ENCODE peak calls at places on chromosomes 7 and 10, in ten cellular contexts. One of them, this sample, is unnamed.

GRCh38 chr7:104946338-104946737 is 67.7 kb upstream of the KMT2E start:
- DNase-seq in ascending aorta: no peak
- DNase-seq in IMR-90: no peak
- DNase-seq in HFFc6: no peak
- DNase-seq in RWPE1: no peak
- DNase-seq in heart right ventricle: no peak
- DNase-seq in MM.1S: no peak
- DNase-seq in OCI-LY7: no peak
- DNase-seq in A549: no peak
- DNase-seq in neural crest cell: no peak
- DNase-seq in this sample: no peak

GRCh38 chr10:44581996-44582395 is 197.1 kb upstream of the CXCL12 start:
- DNase-seq in ascending aorta: no peak
- DNase-seq in IMR-90: no peak
- DNase-seq in HFFc6: peak
- DNase-seq in RWPE1: no peak
- DNase-seq in heart right ventricle: no peak
- DNase-seq in MM.1S: no peak
- DNase-seq in OCI-LY7: no peak
- DNase-seq in A549: no peak
- DNase-seq in neural crest cell: no peak
- DNase-seq in this sample: no peak

GRCh38 chr10:123897146-123897545 is 5.5 kb upstream of the CPXM2 start:
- DNase-seq in ascending aorta: no peak
- DNase-seq in IMR-90: no peak
- DNase-seq in HFFc6: no peak
- DNase-seq in RWPE1: no peak
- DNase-seq in heart right ventricle: no peak
- DNase-seq in MM.1S: no peak
- DNase-seq in OCI-LY7: peak
- DNase-seq in A549: no peak
- DNase-seq in neural crest cell: no peak
- DNase-seq in this sample: no peak

GRCh38 chr10:87546971-87547413 is 42.3 kb downstream of the MINPP1 start:
- DNase-seq in ascending aorta: no peak
- DNase-seq in IMR-90: no peak
- DNase-seq in HFFc6: peak
- DNase-seq in RWPE1: no peak
- DNase-seq in heart right ventricle: no peak
- DNase-seq in MM.1S: no peak
- DNase-seq in OCI-LY7: no peak
- DNase-seq in A549: no peak
- DNase-seq in neural crest cell: no peak
- DNase-seq in this sample: no peak

GRCh38 chr10:27494116-27494515 is 10.0 kb upstream of the RAB18 start:
- DNase-seq in ascending aorta: no peak
- DNase-seq in IMR-90: no peak
- DNase-seq in HFFc6: no peak
- DNase-seq in RWPE1: no peak
- DNase-seq in heart right ventricle: no peak
- DNase-seq in MM.1S: no peak
- DNase-seq in OCI-LY7: no peak
- DNase-seq in A549: no peak
- DNase-seq in neural crest cell: no peak
- DNase-seq in this sample: no peak

GRCh38 chr10:83182076-83182475 is 957.2 kb upstream of the GHITM start:
- DNase-seq in ascending aorta: no peak
- DNase-seq in IMR-90: no peak
- DNase-seq in HFFc6: no peak
- DNase-seq in RWPE1: no peak
- DNase-seq in heart right ventricle: no peak
- DNase-seq in MM.1S: no peak
- DNase-seq in OCI-LY7: no peak
- DNase-seq in A549: no peak
- DNase-seq in neural crest cell: no peak
- DNase-seq in this sample: no peak

GRCh38 chr7:97116308-97116707 is 1.2 kb upstream of the SDHAF3 start:
- DNase-seq in ascending aorta: no peak
- DNase-seq in IMR-90: no peak
- DNase-seq in HFFc6: peak
- DNase-seq in RWPE1: no peak
- DNase-seq in heart right ventricle: peak
- DNase-seq in MM.1S: no peak
- DNase-seq in OCI-LY7: peak
- DNase-seq in A549: no peak
- DNase-seq in neural crest cell: no peak
- DNase-seq in this sample: no peak

GRCh38 chr7:139011373-139011772 is 24.5 kb downstream of the ZC3HAV1L start:
- DNase-seq in ascending aorta: no peak
- DNase-seq in IMR-90: no peak
- DNase-seq in HFFc6: no peak
- DNase-seq in RWPE1: no peak
- DNase-seq in heart right ventricle: no peak
- DNase-seq in MM.1S: no peak
- DNase-seq in OCI-LY7: no peak
- DNase-seq in A549: no peak
- DNase-seq in neural crest cell: no peak
- DNase-seq in this sample: no peak

GRCh38 chr7:131961281-131961680 is 404.9 kb upstream of the PODXL start:
- DNase-seq in ascending aorta: no peak
- DNase-seq in IMR-90: no peak
- DNase-seq in HFFc6: no peak
- DNase-seq in RWPE1: no peak
- DNase-seq in heart right ventricle: no peak
- DNase-seq in MM.1S: no peak
- DNase-seq in OCI-LY7: no peak
- DNase-seq in A549: no peak
- DNase-seq in neural crest cell: no peak
- DNase-seq in this sample: no peak

GRCh38 chr7:4830176-4830575 is 31.7 kb downstream of the PAPOLB start:
- DNase-seq in ascending aorta: no peak
- DNase-seq in IMR-90: peak
- DNase-seq in HFFc6: peak
- DNase-seq in RWPE1: no peak
- DNase-seq in heart right ventricle: peak
- DNase-seq in MM.1S: no peak
- DNase-seq in OCI-LY7: peak
- DNase-seq in A549: peak
- DNase-seq in neural crest cell: peak
- DNase-seq in this sample: peak

DNA sequence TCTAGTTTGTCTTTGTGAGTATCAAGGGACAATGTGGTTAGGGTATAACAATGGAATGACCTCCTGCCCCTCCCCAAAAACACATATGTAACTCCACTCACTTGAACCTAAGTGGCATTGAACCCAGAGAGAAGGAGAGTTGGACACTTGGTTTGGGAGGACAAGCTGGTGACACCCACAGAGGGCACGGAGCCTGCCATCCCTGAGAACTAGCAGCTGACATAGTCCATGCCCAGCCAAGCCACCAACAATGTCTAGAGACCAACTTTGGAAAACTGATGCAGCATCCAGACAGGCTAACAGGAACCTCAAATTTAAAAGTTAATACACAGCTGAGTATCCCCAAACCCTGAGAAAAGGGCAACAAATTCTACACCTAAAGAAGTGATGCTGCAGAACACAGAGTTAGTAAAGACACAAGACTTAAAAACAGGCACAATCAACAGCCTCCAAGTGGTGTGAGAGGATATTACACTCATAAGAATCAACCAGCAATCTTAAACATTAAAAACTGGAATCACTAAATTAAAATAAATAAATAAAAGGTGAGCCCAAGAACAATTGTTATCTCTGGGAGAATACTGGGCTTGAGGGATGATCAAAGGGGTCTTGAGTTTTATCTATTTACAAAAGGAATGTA is 27.2 kb downstream of the NUDCD3 start:
- DNase-seq in ascending aorta: no peak
- DNase-seq in IMR-90: no peak
- DNase-seq in HFFc6: no peak
- DNase-seq in RWPE1: no peak
- DNase-seq in heart right ventricle: no peak
- DNase-seq in MM.1S: no peak
- DNase-seq in OCI-LY7: peak
- DNase-seq in A549: peak
- DNase-seq in neural crest cell: no peak
- DNase-seq in this sample: no peak
- TF ChIP-seq CTCF in ascending aorta: no peak
- TF ChIP-seq CTCF in IMR-90: peak
- TF ChIP-seq CTCF in HFFc6: peak
- TF ChIP-seq CTCF in RWPE1: peak
- TF ChIP-seq CTCF in heart right ventricle: no peak
- TF ChIP-seq CTCF in MM.1S: peak
- TF ChIP-seq CTCF in OCI-LY7: peak
- TF ChIP-seq CTCF in A549: peak
- TF ChIP-seq CTCF in neural crest cell: peak
- TF ChIP-seq CTCF in this sample: peak

DNA sequence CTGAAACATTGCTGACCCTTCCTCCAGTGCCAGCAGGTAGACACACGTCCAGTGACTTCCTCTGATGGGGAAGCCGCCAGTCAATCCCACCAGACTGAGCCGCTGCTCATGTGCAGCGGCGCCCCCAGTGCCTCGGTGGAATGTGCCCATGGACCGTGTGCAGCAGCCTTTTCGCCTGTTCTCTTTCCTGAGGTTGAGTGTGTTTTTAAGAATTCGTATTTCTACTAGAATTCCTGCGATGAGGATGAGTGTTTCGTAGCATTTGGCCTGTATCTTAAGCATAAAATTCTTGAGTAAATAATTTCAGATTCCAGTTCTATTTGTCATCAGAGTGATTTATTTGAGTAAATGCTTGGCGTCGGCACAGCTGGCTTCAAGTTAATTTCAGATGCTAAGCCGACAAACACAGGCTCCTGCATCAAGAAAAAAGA is 35.4 kb downstream of the BNIP3 start:
- DNase-seq in ascending aorta: peak
- DNase-seq in IMR-90: peak
- DNase-seq in HFFc6: peak
- DNase-seq in RWPE1: peak
- DNase-seq in heart right ventricle: no peak
- DNase-seq in MM.1S: no peak
- DNase-seq in OCI-LY7: no peak
- DNase-seq in A549: peak
- DNase-seq in neural crest cell: no peak
- DNase-seq in this sample: no peak
- TF ChIP-seq CTCF in ascending aorta: no peak
- TF ChIP-seq CTCF in IMR-90: peak
- TF ChIP-seq CTCF in HFFc6: no peak
- TF ChIP-seq CTCF in RWPE1: no peak
- TF ChIP-seq CTCF in heart right ventricle: no peak
- TF ChIP-seq CTCF in MM.1S: no peak
- TF ChIP-seq CTCF in OCI-LY7: no peak
- TF ChIP-seq CTCF in A549: peak
- TF ChIP-seq CTCF in neural crest cell: no peak
- TF ChIP-seq CTCF in this sample: no peak

GRCh38 chr7:130278892-130279690 is 12.4 kb downstream of the CPA2 start:
- DNase-seq in ascending aorta: no peak
- DNase-seq in IMR-90: peak
- DNase-seq in HFFc6: peak
- DNase-seq in RWPE1: no peak
- DNase-seq in heart right ventricle: no peak
- DNase-seq in MM.1S: no peak
- DNase-seq in OCI-LY7: no peak
- DNase-seq in A549: no peak
- DNase-seq in neural crest cell: no peak
- DNase-seq in this sample: no peak

GRCh38 chr7:130275826-130276291 is 9.2 kb downstream of the CPA2 start:
- DNase-seq in ascending aorta: no peak
- DNase-seq in IMR-90: no peak
- DNase-seq in HFFc6: no peak
- DNase-seq in RWPE1: peak
- DNase-seq in heart right ventricle: no peak
- DNase-seq in MM.1S: no peak
- DNase-seq in OCI-LY7: no peak
- DNase-seq in A549: no peak
- DNase-seq in neural crest cell: no peak
- DNase-seq in this sample: no peak

GRCh38 chr7:130274983-130275649 is 8.5 kb downstream of the CPA2 start:
- DNase-seq in ascending aorta: no peak
- DNase-seq in IMR-90: no peak
- DNase-seq in HFFc6: no peak
- DNase-seq in RWPE1: no peak
- DNase-seq in heart right ventricle: no peak
- DNase-seq in MM.1S: no peak
- DNase-seq in OCI-LY7: no peak
- DNase-seq in A549: no peak
- DNase-seq in neural crest cell: peak
- DNase-seq in this sample: no peak

GRCh38 chr7:130276796-130277762 is 10.4 kb downstream of the CPA2 start:
- DNase-seq in ascending aorta: no peak
- DNase-seq in IMR-90: peak
- DNase-seq in HFFc6: no peak
- DNase-seq in RWPE1: peak
- DNase-seq in heart right ventricle: no peak
- DNase-seq in MM.1S: no peak
- DNase-seq in OCI-LY7: no peak
- DNase-seq in A549: no peak
- DNase-seq in neural crest cell: no peak
- DNase-seq in this sample: no peak

DNA sequence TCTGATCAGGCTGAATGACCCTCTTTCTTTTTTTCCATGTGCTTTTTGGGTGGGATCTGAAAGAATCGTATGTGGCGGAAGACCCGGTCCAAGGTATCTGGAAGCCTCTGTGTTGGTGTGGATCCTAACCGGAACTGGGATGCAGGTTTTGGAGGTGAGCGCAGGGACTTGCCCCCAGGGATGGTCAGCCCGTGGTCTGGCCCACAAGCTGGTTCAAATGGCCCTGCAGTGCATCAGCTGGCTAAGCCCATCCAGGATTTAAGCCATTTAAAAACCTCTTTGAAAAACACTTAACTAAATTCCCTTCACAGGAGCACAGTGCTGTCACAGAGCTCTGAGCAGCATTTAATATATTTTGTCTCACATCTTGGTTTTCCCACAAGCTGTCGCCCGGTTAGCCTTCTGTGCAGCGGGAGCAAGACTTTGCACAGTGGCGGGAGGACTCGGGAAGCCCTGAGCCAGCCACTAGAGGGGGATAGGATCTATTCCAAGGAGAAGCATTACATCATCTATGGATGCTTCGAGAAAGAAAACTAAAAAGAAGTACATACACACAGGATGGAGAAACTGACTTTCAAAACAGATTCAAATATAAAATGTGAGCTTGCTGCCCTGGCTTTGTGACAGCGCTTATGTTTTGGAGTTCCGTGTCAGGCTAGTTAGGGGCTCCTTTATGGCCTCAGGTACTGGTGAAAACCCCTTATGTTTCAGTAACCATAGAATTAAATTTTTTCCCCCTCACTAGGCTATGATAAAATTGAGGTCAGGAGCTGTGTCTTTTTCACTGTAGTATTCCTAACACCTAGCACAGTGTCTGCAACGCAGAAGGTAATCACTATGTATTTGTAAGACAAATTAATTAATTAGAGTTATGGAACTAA is 11.3 kb downstream of the CPA2 start:
- DNase-seq in ascending aorta: peak
- DNase-seq in IMR-90: peak
- DNase-seq in HFFc6: peak
- DNase-seq in RWPE1: no peak
- DNase-seq in heart right ventricle: peak
- DNase-seq in MM.1S: no peak
- DNase-seq in OCI-LY7: no peak
- DNase-seq in A549: peak
- DNase-seq in neural crest cell: peak
- DNase-seq in this sample: no peak
- TF ChIP-seq CTCF in ascending aorta: peak
- TF ChIP-seq CTCF in IMR-90: peak
- TF ChIP-seq CTCF in HFFc6: peak
- TF ChIP-seq CTCF in RWPE1: no peak
- TF ChIP-seq CTCF in heart right ventricle: peak
- TF ChIP-seq CTCF in MM.1S: no peak
- TF ChIP-seq CTCF in OCI-LY7: peak
- TF ChIP-seq CTCF in A549: peak
- TF ChIP-seq CTCF in neural crest cell: peak
- TF ChIP-seq CTCF in this sample: peak

GRCh38 chr10:70880077-70880534 is 8.3 kb downstream of the PCBD1 start:
- DNase-seq in ascending aorta: peak
- DNase-seq in IMR-90: peak
- DNase-seq in HFFc6: peak
- DNase-seq in RWPE1: peak
- DNase-seq in heart right ventricle: peak
- DNase-seq in MM.1S: peak
- DNase-seq in OCI-LY7: peak
- DNase-seq in A549: peak
- DNase-seq in neural crest cell: peak
- DNase-seq in this sample: peak
- TF ChIP-seq CTCF in ascending aorta: peak
- TF ChIP-seq CTCF in IMR-90: peak
- TF ChIP-seq CTCF in HFFc6: peak
- TF ChIP-seq CTCF in RWPE1: peak
- TF ChIP-seq CTCF in heart right ventricle: peak
- TF ChIP-seq CTCF in MM.1S: peak
- TF ChIP-seq CTCF in OCI-LY7: peak
- TF ChIP-seq CTCF in A549: peak
- TF ChIP-seq CTCF in neural crest cell: peak
- TF ChIP-seq CTCF in this sample: peak

This sample was measured in progenitor cell of endocrine pancreas.